ENCODE peak calls at places on chromosome 19, in five cellular contexts. I is upper lobe of right lung, V is lower lobe of right lung, F is psoas muscle, D is gastrocnemius medialis. R is an unnamed sample.
A peak's percentile ranks its signal among the peaks of the same experiment; 100 is the strongest.

GRCh38 chr19:9836021-9836420 is 903 bp downstream of the PIN1 start:
- DNase-seq in I (no peak), D (no peak), F (no peak), V (no peak), R (peak; percentile 21)

GRCh38 chr19:29781582-29782580 is 29.9 kb upstream of the CCNE1 start:
- DNase-seq in F (no peak), I (no peak), V (no peak), D (no peak), R (no peak)

GRCh38 chr19:2054763-2055162 is 3.7 kb upstream of the MKNK2 start:
- DNase-seq in V (no peak), I (no peak), F (no peak), D (peak; percentile 63), R (no peak)

GRCh38 chr19:37817180-37817911 is 38.0 kb upstream of the ZNF573 start:
- DNase-seq in F (peak; percentile 82), D (peak; percentile 17), V (peak; percentile 78), I (peak; percentile 84), R (no peak)

GRCh38 chr19:44677019-44677809 is 5.9 kb downstream of the CEACAM19 start:
- DNase-seq in D (no peak), F (no peak), V (no peak), I (no peak), R (peak; percentile 52)

GRCh38 chr19:33503791-33504444 is 17.7 kb downstream of the PEPD start:
- DNase-seq in I (no peak), D (no peak), F (no peak), V (peak; percentile 20), R (no peak)

GRCh38 chr19:42032428-42032827 is 37.6 kb downstream of the GRIK5 start:
- DNase-seq in D (no peak), F (no peak), I (no peak), V (no peak), R (no peak)

GRCh38 chr19:56105090-56105701 is 15.9 kb downstream of the ZNF787 start:
- DNase-seq in V (peak; percentile 90), D (peak; percentile 79), F (peak; percentile 72), I (peak; percentile 92), R (peak; percentile 82)

GRCh38 chr19:9705836-9706235 is 30.9 kb upstream of the ZNF562 start:
- DNase-seq in I (no peak), D (no peak), F (no peak), V (no peak), R (no peak)

GRCh38 chr19:10963865-10964264 is 3.0 kb downstream of the SMARCA4 start:
- DNase-seq in I (no peak), D (no peak), F (no peak), V (no peak), R (no peak)

GRCh38 chr19:49004133-49004532 is 10.4 kb downstream of the RUVBL2 start:
- DNase-seq in I (no peak), F (no peak), D (no peak), V (no peak), R (no peak)
- TF ChIP-seq CTCF in I (no peak), F (no peak), D (no peak), V (no peak), R (no peak)

DNA sequence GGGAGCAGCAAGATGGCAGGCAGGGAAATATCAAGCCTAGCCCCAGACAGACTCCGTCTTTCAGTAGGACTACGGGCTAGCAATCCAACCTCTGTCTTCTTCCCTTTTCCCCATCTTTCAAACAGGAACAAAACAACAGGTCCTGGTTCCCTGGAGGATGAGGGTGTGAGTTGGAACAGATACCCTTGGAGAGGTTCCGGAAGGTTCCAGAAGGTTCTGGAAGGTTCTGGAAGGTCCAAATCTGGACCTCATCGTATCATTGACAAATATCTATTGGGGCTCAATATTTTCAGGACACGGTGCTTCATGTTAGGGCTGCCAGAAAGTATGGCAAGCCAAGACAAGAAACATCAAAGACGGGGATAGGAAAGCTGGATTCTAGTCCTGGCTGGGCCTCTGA is 28.5 kb upstream of the FEM1A start:
- DNase-seq in D (no peak), I (no peak), F (no peak), V (no peak), R (no peak)
- H3K27ac ChIP-seq in D (no peak overlapping the region), I (no peak overlapping the region), F (no peak overlapping the region), V (no peak overlapping the region), R (no peak overlapping the region)

GRCh38 chr19:6374179-6374709 is 1.5 kb downstream of the PSPN start:
- DNase-seq in D (no peak), V (no peak), F (no peak), I (no peak), R (no peak)
- H3K4me3 ChIP-seq in D (no peak overlapping the region), V (peak overlapping the region; percentile 92), F (peak overlapping the region; percentile 90), I (peak overlapping the region; percentile 86), R (no peak overlapping the region)

GRCh38 chr19:39480337-39481228 is at the start of gene TIMM50:
- DNase-seq in I (peak; percentile 99), D (peak; percentile 97), V (peak; percentile 99), F (peak; percentile 99), R (peak; percentile 97)
- TF ChIP-seq CTCF in I (no peak), D (no peak), V (no peak), F (no peak), R (no peak)

GRCh38 chr19:16325161-16325527 is 518 bp downstream of the KLF2 start:
- DNase-seq in V (peak; percentile 76), D (no peak), F (peak; percentile 66), I (peak; percentile 81), R (no peak)

GRCh38 chr19:16327131-16327450 is 2.5 kb downstream of the KLF2 start:
- DNase-seq in V (no peak), F (no peak), I (peak; percentile 69), D (no peak), R (no peak)

GRCh38 chr19:16325671-16326400 is 1.2 kb downstream of the KLF2 start:
- DNase-seq in F (peak; percentile 49), I (peak; percentile 76), D (no peak), V (peak; percentile 74), R (no peak)

GRCh38 chr19:16327501-16327900 is 2.9 kb downstream of the KLF2 start:
- DNase-seq in I (no peak), F (no peak), D (no peak), V (no peak), R (no peak)

DNA sequence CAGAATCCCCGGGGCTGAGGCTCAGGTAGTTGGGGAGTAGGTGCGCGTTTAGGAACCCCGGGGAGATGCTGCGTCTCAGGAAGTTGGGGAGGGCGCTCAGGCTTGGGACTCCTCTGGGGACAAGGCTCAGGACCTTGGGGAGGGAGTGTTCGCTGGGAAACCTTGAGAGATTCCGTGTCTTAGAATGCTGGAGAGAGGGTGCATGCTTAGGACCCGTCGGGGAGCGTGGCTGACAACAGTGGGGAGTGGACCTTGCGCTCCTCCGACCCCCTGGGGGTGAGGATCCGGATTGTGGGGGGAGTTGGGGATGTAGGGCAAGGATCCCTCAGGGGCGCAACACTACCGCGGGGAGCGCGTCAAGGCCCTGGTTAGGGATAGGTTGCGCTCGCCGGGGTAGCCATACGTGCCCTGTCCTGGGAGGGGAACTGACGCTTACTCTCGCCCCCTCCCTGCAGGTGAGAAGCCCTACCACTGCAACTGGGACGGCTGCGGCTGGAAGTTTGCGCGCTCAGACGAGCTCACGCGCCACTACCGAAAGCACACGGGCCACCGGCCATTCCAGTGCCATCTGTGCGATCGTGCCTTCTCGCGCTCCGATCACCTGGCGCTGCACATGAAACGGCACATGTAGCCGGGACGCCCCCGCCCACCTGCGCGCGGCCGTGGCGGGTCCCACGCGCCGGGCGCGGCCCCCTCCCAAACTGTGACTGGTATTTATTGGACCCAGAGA is 1.9 kb downstream of the KLF2 start:
- DNase-seq in V (peak; percentile 63), D (no peak), I (peak; percentile 68), F (peak; percentile 40), R (no peak)
- H3K27ac ChIP-seq in V (peak overlapping the region; percentile 98), D (peak overlapping the region; percentile 78), I (peak overlapping the region; percentile 96), F (peak overlapping the region; percentile 91), R (no peak overlapping the region)

DNA sequence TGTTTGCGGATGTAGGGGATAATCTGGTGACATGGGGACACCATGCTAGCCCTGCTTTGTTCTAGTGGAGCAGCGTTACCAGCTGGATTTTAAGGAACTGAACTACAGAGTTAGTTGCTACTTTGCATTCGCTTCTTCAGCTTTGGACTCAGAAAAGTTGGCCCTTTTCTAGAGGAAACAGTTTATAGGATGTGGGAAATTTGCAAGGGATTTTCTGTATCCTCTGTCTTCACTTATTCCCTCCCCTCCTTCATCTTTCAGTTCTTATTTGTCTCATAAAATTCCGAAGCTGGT is 2.1 kb downstream of the GATAD2A start:
- DNase-seq in V (no peak), D (no peak), F (no peak), I (no peak), R (no peak)
- H3K4me3 ChIP-seq in V (peak overlapping the region; percentile 88), D (peak overlapping the region; percentile 88), F (peak overlapping the region; percentile 96), I (peak overlapping the region; percentile 80), R (peak overlapping the region; percentile 16)